ENCODE peak calls at places on chromosomes 13 and 19, in nine cellular contexts. One of them, this sample, is unnamed.

GRCh38 chr13:111897846-111898215 is 169.1 kb upstream of the SOX1 start:
- DNase-seq in NCI-H748 treated with DMSO at 0.1 percent for 48 hours: no peak
- DNase-seq in central memory CD8-positive, alpha-beta T cell: no peak
- DNase-seq in COLO829: no peak
- DNase-seq in choroid plexus epithelial cell: no peak
- DNase-seq in activated CD4-positive, alpha-beta T cell treated with anti-CD3 and anti-CD28 coated beads, Interleukin-2, amount 50 U/mL, for 24 hours: no peak
- DNase-seq in NCI-H1092: no peak
- DNase-seq in esophagus muscularis mucosa: no peak
- DNase-seq in stimulated activated naive CD8-positive, alpha-beta T cell treated with anti-CD3 and anti-CD28 coated beads, Interleukin-15, amount 100 ng/mL, for 72 hours: no peak
- DNase-seq in this sample: no peak

GRCh38 chr13:87123987-87124784 is 547.0 kb upstream of the SLITRK5 start:
- DNase-seq in NCI-H748 treated with DMSO at 0.1 percent for 48 hours: no peak
- DNase-seq in central memory CD8-positive, alpha-beta T cell: no peak
- DNase-seq in COLO829: peak
- DNase-seq in choroid plexus epithelial cell: peak
- DNase-seq in activated CD4-positive, alpha-beta T cell treated with anti-CD3 and anti-CD28 coated beads, Interleukin-2, amount 50 U/mL, for 24 hours: no peak
- DNase-seq in NCI-H1092: no peak
- DNase-seq in esophagus muscularis mucosa: no peak
- DNase-seq in stimulated activated naive CD8-positive, alpha-beta T cell treated with anti-CD3 and anti-CD28 coated beads, Interleukin-15, amount 100 ng/mL, for 72 hours: no peak
- DNase-seq in this sample: no peak

GRCh38 chr13:23928985-23929384 is 31.7 kb upstream of the C1QTNF9B start:
- DNase-seq in NCI-H748 treated with DMSO at 0.1 percent for 48 hours: no peak
- DNase-seq in central memory CD8-positive, alpha-beta T cell: no peak
- DNase-seq in COLO829: peak
- DNase-seq in choroid plexus epithelial cell: peak
- DNase-seq in activated CD4-positive, alpha-beta T cell treated with anti-CD3 and anti-CD28 coated beads, Interleukin-2, amount 50 U/mL, for 24 hours: no peak
- DNase-seq in NCI-H1092: no peak
- DNase-seq in esophagus muscularis mucosa: no peak
- DNase-seq in stimulated activated naive CD8-positive, alpha-beta T cell treated with anti-CD3 and anti-CD28 coated beads, Interleukin-15, amount 100 ng/mL, for 72 hours: no peak
- DNase-seq in this sample: no peak

GRCh38 chr13:113559061-113559460 is 25.5 kb upstream of the TFDP1 start:
- DNase-seq in NCI-H748 treated with DMSO at 0.1 percent for 48 hours: no peak
- DNase-seq in central memory CD8-positive, alpha-beta T cell: no peak
- DNase-seq in COLO829: no peak
- DNase-seq in choroid plexus epithelial cell: no peak
- DNase-seq in activated CD4-positive, alpha-beta T cell treated with anti-CD3 and anti-CD28 coated beads, Interleukin-2, amount 50 U/mL, for 24 hours: no peak
- DNase-seq in NCI-H1092: no peak
- DNase-seq in esophagus muscularis mucosa: peak
- DNase-seq in stimulated activated naive CD8-positive, alpha-beta T cell treated with anti-CD3 and anti-CD28 coated beads, Interleukin-15, amount 100 ng/mL, for 72 hours: no peak
- DNase-seq in this sample: no peak

GRCh38 chr13:23766939-23767338 is 122.3 kb downstream of the MIPEP start:
- DNase-seq in NCI-H748 treated with DMSO at 0.1 percent for 48 hours: no peak
- DNase-seq in central memory CD8-positive, alpha-beta T cell: no peak
- DNase-seq in COLO829: no peak
- DNase-seq in choroid plexus epithelial cell: no peak
- DNase-seq in activated CD4-positive, alpha-beta T cell treated with anti-CD3 and anti-CD28 coated beads, Interleukin-2, amount 50 U/mL, for 24 hours: no peak
- DNase-seq in NCI-H1092: no peak
- DNase-seq in esophagus muscularis mucosa: peak
- DNase-seq in stimulated activated naive CD8-positive, alpha-beta T cell treated with anti-CD3 and anti-CD28 coated beads, Interleukin-15, amount 100 ng/mL, for 72 hours: no peak
- DNase-seq in this sample: no peak

GRCh38 chr19:53595510-53595867 is 36.3 kb upstream of the DPRX start:
- DNase-seq in NCI-H748 treated with DMSO at 0.1 percent for 48 hours: no peak
- DNase-seq in central memory CD8-positive, alpha-beta T cell: no peak
- DNase-seq in COLO829: no peak
- DNase-seq in choroid plexus epithelial cell: no peak
- DNase-seq in activated CD4-positive, alpha-beta T cell treated with anti-CD3 and anti-CD28 coated beads, Interleukin-2, amount 50 U/mL, for 24 hours: no peak
- DNase-seq in NCI-H1092: no peak
- DNase-seq in esophagus muscularis mucosa: no peak
- DNase-seq in stimulated activated naive CD8-positive, alpha-beta T cell treated with anti-CD3 and anti-CD28 coated beads, Interleukin-15, amount 100 ng/mL, for 72 hours: no peak
- DNase-seq in this sample: no peak

GRCh38 chr13:71274923-71275593 is 591.9 kb downstream of the DACH1 start:
- DNase-seq in NCI-H748 treated with DMSO at 0.1 percent for 48 hours: no peak
- DNase-seq in central memory CD8-positive, alpha-beta T cell: no peak
- DNase-seq in COLO829: no peak
- DNase-seq in choroid plexus epithelial cell: no peak
- DNase-seq in activated CD4-positive, alpha-beta T cell treated with anti-CD3 and anti-CD28 coated beads, Interleukin-2, amount 50 U/mL, for 24 hours: no peak
- DNase-seq in NCI-H1092: no peak
- DNase-seq in esophagus muscularis mucosa: no peak
- DNase-seq in stimulated activated naive CD8-positive, alpha-beta T cell treated with anti-CD3 and anti-CD28 coated beads, Interleukin-15, amount 100 ng/mL, for 72 hours: no peak
- DNase-seq in this sample: no peak

GRCh38 chr19:18650048-18650435 is 13.2 kb downstream of the KLHL26 start:
- DNase-seq in NCI-H748 treated with DMSO at 0.1 percent for 48 hours: no peak
- DNase-seq in central memory CD8-positive, alpha-beta T cell: no peak
- DNase-seq in COLO829: no peak
- DNase-seq in choroid plexus epithelial cell: peak
- DNase-seq in activated CD4-positive, alpha-beta T cell treated with anti-CD3 and anti-CD28 coated beads, Interleukin-2, amount 50 U/mL, for 24 hours: no peak
- DNase-seq in NCI-H1092: no peak
- DNase-seq in esophagus muscularis mucosa: no peak
- DNase-seq in stimulated activated naive CD8-positive, alpha-beta T cell treated with anti-CD3 and anti-CD28 coated beads, Interleukin-15, amount 100 ng/mL, for 72 hours: no peak
- DNase-seq in this sample: no peak

GRCh38 chr13:80508031-80508430 is 167.1 kb upstream of the SPRY2 start:
- DNase-seq in NCI-H748 treated with DMSO at 0.1 percent for 48 hours: no peak
- DNase-seq in central memory CD8-positive, alpha-beta T cell: no peak
- DNase-seq in COLO829: no peak
- DNase-seq in choroid plexus epithelial cell: peak
- DNase-seq in activated CD4-positive, alpha-beta T cell treated with anti-CD3 and anti-CD28 coated beads, Interleukin-2, amount 50 U/mL, for 24 hours: no peak
- DNase-seq in NCI-H1092: no peak
- DNase-seq in esophagus muscularis mucosa: no peak
- DNase-seq in stimulated activated naive CD8-positive, alpha-beta T cell treated with anti-CD3 and anti-CD28 coated beads, Interleukin-15, amount 100 ng/mL, for 72 hours: no peak
- DNase-seq in this sample: no peak

GRCh38 chr19:1271528-1272422 is 2.6 kb downstream of the CIRBP start:
- DNase-seq in NCI-H748 treated with DMSO at 0.1 percent for 48 hours: no peak
- DNase-seq in central memory CD8-positive, alpha-beta T cell: no peak
- DNase-seq in COLO829: no peak
- DNase-seq in choroid plexus epithelial cell: no peak
- DNase-seq in activated CD4-positive, alpha-beta T cell treated with anti-CD3 and anti-CD28 coated beads, Interleukin-2, amount 50 U/mL, for 24 hours: no peak
- DNase-seq in NCI-H1092: no peak
- DNase-seq in esophagus muscularis mucosa: no peak
- DNase-seq in stimulated activated naive CD8-positive, alpha-beta T cell treated with anti-CD3 and anti-CD28 coated beads, Interleukin-15, amount 100 ng/mL, for 72 hours: no peak
- DNase-seq in this sample: no peak

GRCh38 chr13:58619396-58620113 is 988.0 kb downstream of the PCDH17 start:
- DNase-seq in NCI-H748 treated with DMSO at 0.1 percent for 48 hours: peak
- DNase-seq in central memory CD8-positive, alpha-beta T cell: no peak
- DNase-seq in COLO829: no peak
- DNase-seq in choroid plexus epithelial cell: no peak
- DNase-seq in activated CD4-positive, alpha-beta T cell treated with anti-CD3 and anti-CD28 coated beads, Interleukin-2, amount 50 U/mL, for 24 hours: no peak
- DNase-seq in NCI-H1092: peak
- DNase-seq in esophagus muscularis mucosa: no peak
- DNase-seq in stimulated activated naive CD8-positive, alpha-beta T cell treated with anti-CD3 and anti-CD28 coated beads, Interleukin-15, amount 100 ng/mL, for 72 hours: no peak
- DNase-seq in this sample: no peak

GRCh38 chr19:6533000-6533328 is 2.1 kb downstream of the TNFSF9 start:
- DNase-seq in NCI-H748 treated with DMSO at 0.1 percent for 48 hours: no peak
- DNase-seq in central memory CD8-positive, alpha-beta T cell: no peak
- DNase-seq in COLO829: no peak
- DNase-seq in choroid plexus epithelial cell: no peak
- DNase-seq in activated CD4-positive, alpha-beta T cell treated with anti-CD3 and anti-CD28 coated beads, Interleukin-2, amount 50 U/mL, for 24 hours: no peak
- DNase-seq in NCI-H1092: no peak
- DNase-seq in esophagus muscularis mucosa: no peak
- DNase-seq in stimulated activated naive CD8-positive, alpha-beta T cell treated with anti-CD3 and anti-CD28 coated beads, Interleukin-15, amount 100 ng/mL, for 72 hours: no peak
- DNase-seq in this sample: no peak

GRCh38 chr13:51158923-51159322 is 47.8 kb upstream of the C13orf42 start:
- DNase-seq in NCI-H748 treated with DMSO at 0.1 percent for 48 hours: no peak
- DNase-seq in central memory CD8-positive, alpha-beta T cell: no peak
- DNase-seq in COLO829: no peak
- DNase-seq in choroid plexus epithelial cell: no peak
- DNase-seq in activated CD4-positive, alpha-beta T cell treated with anti-CD3 and anti-CD28 coated beads, Interleukin-2, amount 50 U/mL, for 24 hours: no peak
- DNase-seq in NCI-H1092: no peak
- DNase-seq in esophagus muscularis mucosa: peak
- DNase-seq in stimulated activated naive CD8-positive, alpha-beta T cell treated with anti-CD3 and anti-CD28 coated beads, Interleukin-15, amount 100 ng/mL, for 72 hours: no peak
- DNase-seq in this sample: no peak

GRCh38 chr19:35041548-35042055 is at the start of gene HPN:
- DNase-seq in NCI-H748 treated with DMSO at 0.1 percent for 48 hours: no peak
- DNase-seq in central memory CD8-positive, alpha-beta T cell: no peak
- DNase-seq in COLO829: no peak
- DNase-seq in choroid plexus epithelial cell: no peak
- DNase-seq in activated CD4-positive, alpha-beta T cell treated with anti-CD3 and anti-CD28 coated beads, Interleukin-2, amount 50 U/mL, for 24 hours: no peak
- DNase-seq in NCI-H1092: no peak
- DNase-seq in esophagus muscularis mucosa: no peak
- DNase-seq in stimulated activated naive CD8-positive, alpha-beta T cell treated with anti-CD3 and anti-CD28 coated beads, Interleukin-15, amount 100 ng/mL, for 72 hours: no peak
- DNase-seq in this sample: no peak

GRCh38 chr19:3423183-3423829 is 56.9 kb downstream of the NFIC start:
- DNase-seq in NCI-H748 treated with DMSO at 0.1 percent for 48 hours: no peak
- DNase-seq in central memory CD8-positive, alpha-beta T cell: no peak
- DNase-seq in COLO829: no peak
- DNase-seq in choroid plexus epithelial cell: peak
- DNase-seq in activated CD4-positive, alpha-beta T cell treated with anti-CD3 and anti-CD28 coated beads, Interleukin-2, amount 50 U/mL, for 24 hours: no peak
- DNase-seq in NCI-H1092: no peak
- DNase-seq in esophagus muscularis mucosa: no peak
- DNase-seq in stimulated activated naive CD8-positive, alpha-beta T cell treated with anti-CD3 and anti-CD28 coated beads, Interleukin-15, amount 100 ng/mL, for 72 hours: no peak
- DNase-seq in this sample: no peak

This sample was measured in C1 segment of cervical spinal cord.